ENCODE peak calls at places on chromosomes 4 and X, in seven cellular contexts. D is fibroblast of mammary gland, P is GM12865, K is GM13977, S is left ventricle myocardium inferior, G is retinal pigment epithelial cell, T is cardiac muscle cell. Z is an unnamed sample.
A peak's percentile ranks its signal among the peaks of the same experiment; 100 is the strongest.

GRCh38 chr4:180449395-180449956 is 1793.7 kb upstream of the TENM3 start:
- DNase-seq in D (no peak), P (peak; percentile 64), K (no peak), S (no peak), G (no peak), T (peak; percentile 2), Z (peak; percentile 51)

GRCh38 chrX:136828830-136829229 is 48.1 kb upstream of the ARHGEF6 start:
- DNase-seq in D (no peak), P (no peak), K (no peak), S (no peak), G (no peak), T (no peak), Z (no peak)

GRCh38 chr4:174912919-174913543 is 5.1 kb upstream of the ADAM29 start:
- DNase-seq in D (no peak), P (no peak), K (no peak), S (no peak), G (no peak), T (no peak), Z (no peak)

GRCh38 chr4:103996637-103997036 is 276.9 kb upstream of the TACR3 start:
- DNase-seq in D (peak; percentile 81), P (peak; percentile 32), K (peak; percentile 12), S (no peak), G (peak; percentile 99), T (peak; percentile 66), Z (no peak)

GRCh38 chr4:143089291-143089690 is 95.4 kb upstream of the USP38 start:
- DNase-seq in D (no peak), P (no peak), K (no peak), S (no peak), G (no peak), T (peak; percentile 3), Z (no peak)

GRCh38 chr4:16083217-16084191 is at the start of gene PROM1:
- DNase-seq in D (no peak), P (no peak), K (peak; percentile 43), S (peak; percentile 19), G (no peak), T (no peak), Z (peak; percentile 54)

GRCh38 chr4:84750260-84750955 is 167.5 kb downstream of the CDS1 start:
- DNase-seq in D (peak; percentile 66), P (peak; percentile 52), K (peak; percentile 27), S (no peak), G (peak; percentile 7), T (peak; percentile 69), Z (no peak)

GRCh38 chrX:134622056-134622812 is 36.0 kb downstream of the PLAC1 start:
- DNase-seq in D (peak; percentile 86), P (peak; percentile 69), K (peak; percentile 25), S (no peak), G (no peak), T (peak; percentile 89), Z (no peak)

GRCh38 chrX:47143894-47144625 is 442 bp downstream of the NDUFB11 start:
- DNase-seq in D (peak; percentile 33), P (peak; percentile 61), K (peak; percentile 57), S (no peak), G (no peak), T (peak; percentile 44), Z (no peak)

GRCh38 chr4:83212041-83212851 is 72.4 kb downstream of the COQ2 start:
- DNase-seq in D (no peak), P (peak; percentile 90), K (no peak), S (no peak), G (no peak), T (no peak), Z (no peak)

GRCh38 chr4:156193800-156194199 is 240.1 kb upstream of the CTSO start:
- DNase-seq in D (peak; percentile 28), P (no peak), K (no peak), S (no peak), G (no peak), T (no peak), Z (no peak)

GRCh38 chr4:68271851-68272756 is 26.6 kb upstream of the TMPRSS11B start:
- DNase-seq in D (peak; percentile 65), P (peak; percentile 63), K (peak; percentile 45), S (no peak), G (no peak), T (peak; percentile 76), Z (no peak)

GRCh38 chrX:29237972-29238371 is 650.7 kb downstream of the IL1RAPL1 start:
- DNase-seq in D (no peak), P (no peak), K (no peak), S (no peak), G (no peak), T (no peak), Z (no peak)

GRCh38 chrX:108139303-108139702 is 47.7 kb downstream of the ATG4A start:
- DNase-seq in D (peak; percentile 12), P (peak; percentile 7), K (no peak), S (no peak), G (no peak), T (no peak), Z (no peak)

GRCh38 chr4:131509521-131509920 is 1639.6 kb upstream of the PCDH10 start:
- DNase-seq in D (peak; percentile 48), P (no peak), K (no peak), S (no peak), G (no peak), T (peak; percentile 29), Z (no peak)

GRCh38 chr4:145298885-145299284 is 118.5 kb upstream of the OTUD4 start:
- DNase-seq in D (no peak), P (peak; percentile 54), K (no peak), S (no peak), G (no peak), T (no peak), Z (no peak)

GRCh38 chr4:56130609-56131150 is 181.9 kb downstream of the CEP135 start:
- DNase-seq in D (peak; percentile 6), P (no peak), K (no peak), S (no peak), G (no peak), T (no peak), Z (no peak)

GRCh38 chrX:153779891-153780677 is 757 bp upstream of the SRPK3 start:
- DNase-seq in D (no peak), P (no peak), K (no peak), S (no peak), G (no peak), T (no peak), Z (no peak)

GRCh38 chr4:5824635-5825034 is 68.3 kb downstream of the CRMP1 start:
- DNase-seq in D (peak; percentile 59), P (peak; percentile 16), K (peak; percentile 47), S (no peak), G (no peak), T (peak; percentile 64), Z (no peak)

GRCh38 chr4:146291313-146291712 is 77.0 kb downstream of the REELD1 start:
- DNase-seq in D (no peak), P (no peak), K (no peak), S (no peak), G (no peak), T (no peak), Z (no peak)

GRCh38 chr4:55297346-55297745 is 48.7 kb upstream of the SRD5A3 start:
- DNase-seq in D (peak; percentile 20), P (no peak), K (no peak), S (no peak), G (no peak), T (no peak), Z (no peak)

GRCh38 chr4:61011051-61011450 is 189.1 kb upstream of the ADGRL3 start:
- DNase-seq in D (no peak), P (no peak), K (no peak), S (no peak), G (no peak), T (no peak), Z (no peak)

GRCh38 chrX:68147848-68148247 is 285.4 kb downstream of the OPHN1 start:
- DNase-seq in D (no peak), P (no peak), K (no peak), S (no peak), G (no peak), T (no peak), Z (no peak)

GRCh38 chr4:98720871-98721480 is 62.6 kb upstream of the TSPAN5 start:
- DNase-seq in D (peak; percentile 20), P (no peak), K (no peak), S (no peak), G (no peak), T (no peak), Z (no peak)

GRCh38 chr4:174631901-174632758 is 109.8 kb upstream of the HPGD start:
- DNase-seq in D (peak; percentile 66), P (peak; percentile 57), K (peak; percentile 23), S (no peak), G (peak; percentile 16), T (peak; percentile 68), Z (no peak)

GRCh38 chr4:51942108-51942832 is 77.9 kb downstream of the LRRC66 start:
- DNase-seq in D (peak; percentile 4), P (no peak), K (no peak), S (no peak), G (no peak), T (no peak), Z (no peak)

GRCh38 chrX:150465856-150466775 is 102.3 kb upstream of the MTM1 start:
- DNase-seq in D (no peak), P (no peak), K (no peak), S (no peak), G (no peak), T (no peak), Z (no peak)

DNA sequence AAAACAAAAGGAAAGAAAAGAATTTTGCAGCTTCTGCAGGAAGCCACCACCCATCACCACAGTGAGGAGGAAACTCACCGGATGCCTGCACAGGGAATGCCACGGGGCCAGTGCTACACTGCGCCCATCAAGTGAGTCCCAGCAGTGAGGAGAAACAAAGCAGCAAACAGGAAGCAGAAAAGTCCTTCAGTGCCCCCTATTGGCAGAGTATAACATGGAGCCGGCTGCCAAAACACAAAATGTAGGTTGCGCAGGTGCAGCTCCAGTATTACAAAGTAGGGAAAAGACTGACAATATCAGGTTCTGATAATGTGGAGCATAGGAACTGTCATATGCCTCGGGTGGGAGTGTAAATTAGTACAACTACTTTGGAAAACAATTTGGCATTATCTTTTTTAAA is 23.3 kb upstream of the SCML2 start:
- DNase-seq in D (peak; percentile 20), P (peak; percentile 43), K (no peak), S (no peak), G (no peak), T (peak; percentile 35), Z (no peak)
- TF ChIP-seq CTCF in D (peak; percentile 55), P (peak; percentile 59), K (peak; percentile 70), S (peak; percentile 50), G (peak; percentile 54), T (peak; percentile 49), Z (peak; percentile 27)

DNA sequence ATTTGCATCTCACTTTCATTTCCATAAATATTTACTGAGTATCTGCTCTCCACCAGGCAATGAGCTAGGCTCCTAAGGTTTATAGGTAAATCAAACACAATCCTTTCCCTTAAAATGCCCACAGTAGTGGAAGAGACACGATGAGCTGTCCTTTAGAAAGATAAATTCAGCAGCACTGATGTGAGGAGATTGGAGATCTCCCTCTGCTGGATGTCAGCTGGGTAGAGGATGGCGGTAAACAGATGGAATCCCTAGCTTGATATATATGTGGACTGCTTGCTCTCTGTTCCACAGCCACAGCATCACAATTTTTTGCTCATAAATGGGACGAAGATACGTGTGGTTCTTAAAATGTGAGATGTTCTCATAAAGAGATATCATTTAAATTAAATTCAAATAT is 216.4 kb upstream of the RASGEF1B start:
- DNase-seq in D (peak; percentile 11), P (no peak), K (no peak), S (no peak), G (no peak), T (peak; percentile 46), Z (no peak)
- TF ChIP-seq CTCF in D (peak; percentile 15), P (no peak), K (no peak), S (no peak), G (peak; percentile 17), T (peak; percentile 32), Z (no peak)

GRCh38 chr4:163111588-163111987 is 55.1 kb downstream of the NAF1 start:
- DNase-seq in D (peak; percentile 31), P (no peak), K (no peak), S (no peak), G (peak; percentile 4), T (peak; percentile 46), Z (no peak)
- TF ChIP-seq CTCF in D (peak; percentile 34), P (no peak), K (no peak), S (no peak), G (peak; percentile 59), T (peak; percentile 44), Z (no peak)

GRCh38 chr4:3783691-3784306 is 17.6 kb downstream of the ADRA2C start:
- DNase-seq in D (no peak), P (peak; percentile 14), K (no peak), S (no peak), G (no peak), T (no peak), Z (no peak)
- TF ChIP-seq CTCF in D (peak; percentile 23), P (peak; percentile 36), K (peak; percentile 42), S (peak; percentile 47), G (peak; percentile 48), T (peak; percentile 21), Z (no peak)

Z was measured in mesothelial cell of epicardium.